ENCODE peak calls at places on chromosomes 2 and 18, in seven cellular contexts. J, Q, I, T, B, M and R are unnamed samples.

GRCh38 chr2:225274751-225275150 is 124.8 kb upstream of the NYAP2 start:
- DNase-seq in T (no peak), I (no peak), J (no peak), Q (no peak), M (no peak), B (no peak), R (no peak)

GRCh38 chr2:7060156-7060555 is 142.9 kb downstream of the RNF144A start:
- DNase-seq in T (no peak), I (no peak), B (no peak), Q (no peak), M (no peak), J (no peak), R (no peak)

GRCh38 chr2:95315801-95316411 is 18.8 kb downstream of the KCNIP3 start:
- DNase-seq in Q (no peak), M (peak), I (no peak), T (no peak), J (no peak), B (no peak), R (no peak)

GRCh38 chr2:178298785-178299212 is 104.5 kb downstream of the OSBPL6 start:
- DNase-seq in I (no peak), Q (no peak), T (peak), M (no peak), B (no peak), J (peak), R (no peak)

GRCh38 chr2:127560201-127560928 is 24.9 kb downstream of the MYO7B start:
- DNase-seq in B (no peak), Q (no peak), I (no peak), M (peak), T (no peak), J (no peak), R (no peak)

GRCh38 chr2:95061601-95062183 is 36.2 kb downstream of the MAL start:
- DNase-seq in J (no peak), Q (no peak), M (peak), I (peak), T (no peak), B (no peak), R (no peak)

GRCh38 chr2:23496456-23496855 is 111.5 kb downstream of the KLHL29 start:
- DNase-seq in B (no peak), M (peak), J (no peak), Q (no peak), T (no peak), I (no peak), R (no peak)

GRCh38 chr2:240947176-240947575 is 41.0 kb downstream of the CROCC2 start:
- DNase-seq in J (no peak), Q (no peak), B (no peak), I (peak), M (peak), T (no peak), R (no peak)

GRCh38 chr2:17259613-17260012 is 258.6 kb downstream of the RAD51AP2 start:
- DNase-seq in T (no peak), B (no peak), Q (no peak), J (no peak), I (no peak), M (no peak), R (no peak)

GRCh38 chr2:176491172-176491904 is 222.1 kb downstream of the MTX2 start:
- DNase-seq in I (peak), J (no peak), B (peak), T (no peak), M (no peak), Q (peak), R (peak)

GRCh38 chr2:23594079-23594494 is 209.1 kb downstream of the KLHL29 start:
- DNase-seq in J (no peak), M (peak), Q (no peak), T (no peak), I (peak), B (no peak), R (no peak)

GRCh38 chr2:71358931-71359671 is 27.5 kb downstream of the ZNF638 start:
- DNase-seq in T (no peak), Q (no peak), B (no peak), M (no peak), I (no peak), J (no peak), R (no peak)

GRCh38 chr18:46596119-46596518 is 60.9 kb downstream of the LOXHD1 start:
- DNase-seq in M (no peak), J (no peak), Q (no peak), B (no peak), I (no peak), T (no peak), R (no peak)

GRCh38 chr2:233075141-233075965 is 15.2 kb downstream of the INPP5D start:
- DNase-seq in I (no peak), M (peak), B (no peak), J (no peak), T (no peak), Q (no peak), R (no peak)

GRCh38 chr2:127526940-127527804 is 883 bp upstream of the IWS1 start:
- DNase-seq in J (peak), Q (no peak), B (no peak), T (no peak), I (no peak), M (no peak), R (no peak)

GRCh38 chr18:61333271-61333745 is at the start of gene CDH20:
- DNase-seq in T (no peak), B (no peak), I (no peak), M (no peak), J (no peak), Q (no peak), R (no peak)

GRCh38 chr18:13500227-13500865 is 226.0 kb downstream of the FAM210A start:
- DNase-seq in Q (no peak), B (no peak), M (no peak), T (peak), I (no peak), J (no peak), R (no peak)

GRCh38 chr18:10033038-10033437 is 119.2 kb downstream of the VAPA start:
- DNase-seq in T (peak), M (no peak), B (no peak), Q (no peak), I (no peak), J (no peak), R (no peak)

GRCh38 chr2:163419000-163419575 is 316.7 kb downstream of the FIGN start:
- DNase-seq in T (peak), J (no peak), Q (no peak), I (no peak), B (no peak), M (no peak), R (no peak)

GRCh38 chr2:163417596-163418337 is 318.0 kb downstream of the FIGN start:
- DNase-seq in B (no peak), Q (no peak), T (no peak), M (no peak), I (no peak), J (no peak), R (no peak)

DNA sequence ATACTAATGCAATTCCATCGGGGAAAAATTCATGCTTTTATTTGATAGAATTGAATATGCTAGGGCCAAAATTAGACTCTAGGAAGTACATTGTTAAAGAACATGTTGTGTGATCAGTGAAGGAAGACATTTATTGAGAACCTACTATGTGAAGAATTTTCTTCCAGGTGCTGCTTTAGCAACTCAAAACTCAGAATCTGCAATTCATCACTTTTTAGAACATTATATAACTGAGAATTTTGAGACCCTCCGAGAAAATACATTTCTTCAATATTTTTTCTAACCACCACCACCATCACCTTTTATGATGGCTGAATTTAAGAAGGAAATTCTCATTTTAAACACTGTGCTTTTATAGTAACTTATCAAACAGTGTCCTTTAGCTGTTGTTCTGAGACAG is 315.2 kb downstream of the FIGN start:
- DNase-seq in T (no peak), I (no peak), M (no peak), J (no peak), Q (no peak), B (no peak), R (no peak)
- TF ChIP-seq POLR2AphosphoS5 in T (no peak), I (no peak), M (no peak), J (no peak), Q (no peak), B (no peak), R (no peak)

DNA sequence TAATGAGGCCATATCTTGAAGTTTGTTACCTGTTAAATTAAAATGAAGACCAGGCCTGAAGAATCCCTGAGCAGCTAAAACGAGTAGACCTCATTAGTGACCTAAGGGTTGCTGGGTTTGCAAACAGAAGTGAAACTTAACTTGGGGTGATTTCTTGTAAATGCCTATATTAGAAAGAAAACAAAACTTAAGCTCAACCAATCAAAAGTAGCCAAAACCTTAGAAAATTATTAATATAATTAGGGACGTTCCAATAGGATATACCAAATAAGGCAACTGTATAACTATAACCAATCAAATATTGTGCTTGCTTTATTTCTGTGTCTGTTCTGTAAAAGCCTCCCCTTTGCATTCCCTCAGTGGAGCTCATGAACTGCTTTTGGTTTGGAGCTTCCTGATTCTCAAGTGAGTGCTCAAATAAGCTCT is 137.9 kb upstream of the VRK2 start:
- DNase-seq in B (no peak), J (no peak), I (no peak), Q (no peak), M (no peak), T (no peak), R (no peak)
- TF ChIP-seq POLR2AphosphoS5 in B (no peak), J (no peak), I (no peak), Q (no peak), M (no peak), T (no peak), R (no peak)

GRCh38 chr2:164535280-164536025 is 85.8 kb downstream of the GRB14 start:
- DNase-seq in J (no peak), Q (no peak), B (no peak), I (no peak), T (no peak), M (no peak), R (no peak)

GRCh38 chr2:164530464-164530863 is 90.8 kb downstream of the GRB14 start:
- DNase-seq in B (no peak), M (no peak), Q (no peak), I (no peak), T (peak), J (no peak), R (no peak)
- TF ChIP-seq POLR2AphosphoS5 in B (no peak), M (no peak), Q (no peak), I (no peak), T (no peak), J (no peak), R (no peak)

GRCh38 chr2:111161971-111162370 is 41.3 kb downstream of the BCL2L11 start:
- DNase-seq in Q (no peak), T (peak), I (no peak), B (no peak), J (no peak), M (no peak), R (no peak)
- TF ChIP-seq POLR2AphosphoS5 in Q (no peak), T (no peak), I (no peak), B (no peak), J (no peak), M (no peak), R (no peak)

GRCh38 chr2:73944714-73945113 is 18.0 kb downstream of the DGUOK start:
- DNase-seq in B (no peak), I (no peak), M (no peak), T (no peak), Q (no peak), J (no peak), R (no peak)
- TF ChIP-seq POLR2AphosphoS5 in B (no peak), I (no peak), M (no peak), T (no peak), Q (no peak), J (no peak), R (no peak)

GRCh38 chr18:50262977-50263376 is 3.3 kb downstream of the CFAP53 start:
- DNase-seq in J (no peak), Q (no peak), T (no peak), B (no peak), I (no peak), M (no peak), R (no peak)

GRCh38 chr18:50266248-50266704 is at the start of gene CFAP53:
- DNase-seq in T (peak), Q (no peak), B (peak), I (peak), J (no peak), M (peak), R (peak)

GRCh38 chr18:50273203-50274043 is 7.1 kb upstream of the CFAP53 start:
- DNase-seq in M (no peak), I (no peak), Q (no peak), J (no peak), T (no peak), B (no peak), R (no peak)

GRCh38 chr18:50272593-50272992 is 6.3 kb upstream of the CFAP53 start:
- DNase-seq in M (no peak), J (no peak), B (no peak), T (no peak), Q (no peak), I (no peak), R (no peak)

GRCh38 chr18:50268022-50268747 is 1.9 kb upstream of the CFAP53 start:
- DNase-seq in Q (no peak), B (peak), I (peak), J (no peak), T (peak), M (peak), R (peak)
- TF ChIP-seq POLR2AphosphoS5 in Q (no peak), B (peak), I (no peak), J (no peak), T (peak), M (peak), R (peak)